ENCODE peak calls at places on chromosome X, in nine cellular contexts. Q, W, S, H, B, M, I, V and D are unnamed samples.

GRCh38 chrX:75303795-75304194 is 29.9 kb downstream of the UPRT start:
- DNase-seq in S (no peak), V (no peak), M (no peak), W (no peak), I (no peak), H (no peak), Q (no peak), B (no peak), D (no peak)

GRCh38 chrX:69063486-69063885 is 101.8 kb downstream of the PJA1 start:
- DNase-seq in H (no peak), S (no peak), W (no peak), B (no peak), M (no peak), I (no peak), Q (no peak), V (no peak), D (no peak)

GRCh38 chrX:101759000-101759399 is 99.3 kb upstream of the ARMCX2 start:
- DNase-seq in I (peak; percentile 49), M (peak; percentile 52), B (peak; percentile 5), H (peak; percentile 9), Q (no peak), W (peak; percentile 3), V (peak; percentile 38), S (no peak), D (no peak)

GRCh38 chrX:96611619-96612362 is 72.9 kb upstream of the DIAPH2 start:
- DNase-seq in S (no peak), M (no peak), H (no peak), Q (no peak), B (no peak), I (no peak), W (no peak), V (peak; percentile 5), D (no peak)

GRCh38 chrX:40543661-40544328 is 37.0 kb upstream of the ATP6AP2 start:
- DNase-seq in W (no peak), H (peak; percentile 21), Q (no peak), B (peak; percentile 14), S (no peak), I (peak; percentile 19), M (peak; percentile 75), V (peak; percentile 21), D (no peak)

GRCh38 chrX:138723301-138723700 is 11.8 kb upstream of the FGF13 start:
- DNase-seq in I (no peak), H (no peak), M (no peak), B (no peak), W (no peak), Q (no peak), V (no peak), S (no peak), D (no peak)

GRCh38 chrX:9878141-9878875 is 88.8 kb upstream of the CLDN34 start:
- DNase-seq in H (no peak), B (no peak), S (no peak), Q (no peak), I (no peak), M (no peak), W (no peak), V (no peak), D (no peak)

GRCh38 chrX:136065044-136065671 is 79.9 kb downstream of the SLC9A6 start:
- DNase-seq in B (no peak), W (no peak), Q (no peak), I (peak; percentile 10), V (no peak), H (no peak), S (no peak), M (peak; percentile 35), D (no peak)

GRCh38 chrX:40094041-40094899 is 3.5 kb downstream of the BCOR start:
- DNase-seq in H (no peak), V (no peak), W (peak; percentile 5), Q (no peak), M (peak; percentile 67), S (no peak), I (peak; percentile 67), B (no peak), D (peak; percentile 18)